ENCODE peak calls at places on chromosomes 6 and 20, in nine cellular contexts. X is esophagus muscularis mucosa; L is dorsolateral prefrontal cortex; T is cardiac muscle cell; E is IMR-90; H is effector memory CD4-positive, alpha-beta T cell; D is OCI-LY7; V is thyroid gland; Y is adrenal gland. J is an unnamed sample.

GRCh38 chr6:26543953-26544352 is 5.8 kb downstream of the HMGN4 start:
- DNase-seq in X (no peak), L (no peak), T (peak; percentile 50), E (peak; percentile 26), H (no peak), D (peak; percentile 48), V (no peak), Y (no peak), J (no peak)

GRCh38 chr6:90263653-90264052 is 33.0 kb downstream of the BACH2 start:
- DNase-seq in X (no peak), L (no peak), T (no peak), E (peak; percentile 92), H (no peak), D (no peak), V (no peak), Y (no peak), J (no peak)

GRCh38 chr20:312067-312466 is 13.3 kb upstream of the SOX12 start:
- DNase-seq in X (no peak), L (no peak), T (no peak), E (no peak), H (no peak), D (no peak), V (no peak), Y (no peak), J (no peak)

GRCh38 chr6:81876977-81877376 is 124.5 kb upstream of the TENT5A start:
- DNase-seq in X (no peak), L (no peak), T (no peak), E (peak; percentile 30), H (no peak), D (no peak), V (no peak), Y (no peak), J (no peak)

GRCh38 chr6:3280091-3280490 is 21.3 kb downstream of the PSMG4 start:
- DNase-seq in X (no peak), L (peak; percentile 23), T (no peak), E (no peak), H (no peak), D (no peak), V (no peak), Y (peak; percentile 19), J (no peak)

GRCh38 chr6:33670086-33670660 is 41.3 kb downstream of the UQCC2 start:
- DNase-seq in X (no peak), L (no peak), T (no peak), E (no peak), H (no peak), D (no peak), V (no peak), Y (no peak), J (no peak)

GRCh38 chr6:16205377-16206144 is 32.8 kb upstream of the GMPR start:
- DNase-seq in X (no peak), L (no peak), T (peak; percentile 84), E (peak; percentile 91), H (no peak), D (peak; percentile 94), V (no peak), Y (no peak), J (no peak)

GRCh38 chr6:27260836-27261375 is 13.4 kb downstream of the PRSS16 start:
- DNase-seq in X (no peak), L (no peak), T (no peak), E (no peak), H (no peak), D (no peak), V (no peak), Y (no peak), J (no peak)

GRCh38 chr6:150403458-150404245 is 34.8 kb downstream of the IYD start:
- DNase-seq in X (no peak), L (no peak), T (peak; percentile 98), E (peak; percentile 83), H (no peak), D (no peak), V (no peak), Y (peak; percentile 36), J (no peak)

GRCh38 chr20:44295995-44296394 is 15.0 kb downstream of the FITM2 start:
- DNase-seq in X (no peak), L (no peak), T (no peak), E (no peak), H (no peak), D (no peak), V (peak; percentile 93), Y (no peak), J (no peak)

GRCh38 chr6:46781478-46782378 is 11.5 kb upstream of the MEP1A start:
- DNase-seq in X (no peak), L (no peak), T (peak; percentile 76), E (peak; percentile 50), H (no peak), D (peak; percentile 72), V (peak; percentile 55), Y (peak; percentile 39), J (no peak)

GRCh38 chr6:24313133-24313476 is 44.8 kb downstream of the DCDC2 start:
- DNase-seq in X (no peak), L (no peak), T (no peak), E (no peak), H (no peak), D (no peak), V (no peak), Y (no peak), J (no peak)
- H3K27ac ChIP-seq in X (no peak overlapping the region), L (no peak overlapping the region), T (no peak overlapping the region), E (no peak overlapping the region), H (no peak overlapping the region), D (no peak overlapping the region), V (no peak overlapping the region), Y (no peak overlapping the region), J (no peak overlapping the region)

GRCh38 chr6:106530502-106530901 is 98.8 kb downstream of the RTN4IP1 start:
- DNase-seq in X (no peak), L (no peak), T (peak; percentile 48), E (peak; percentile 54), H (no peak), D (no peak), V (no peak), Y (no peak), J (no peak)
- H3K27ac ChIP-seq in X (no peak overlapping the region), L (no peak overlapping the region), T (no peak overlapping the region), E (no peak overlapping the region), H (no peak overlapping the region), D (no peak overlapping the region), V (no peak overlapping the region), Y (no peak overlapping the region), J (no peak overlapping the region)

GRCh38 chr20:62914970-62915457 is 11.3 kb downstream of the DIDO1 start:
- DNase-seq in X (no peak), L (no peak), T (peak; percentile 64), E (peak; percentile 19), H (no peak), D (no peak), V (peak; percentile 21), Y (no peak), J (peak; percentile 60)
- H3K27ac ChIP-seq in X (peak overlapping the region; percentile 39), L (no peak overlapping the region), T (no peak overlapping the region), E (no peak overlapping the region), H (peak overlapping the region; percentile 31), D (no peak overlapping the region), V (no peak overlapping the region), Y (no peak overlapping the region), J (no peak overlapping the region)

DNA sequence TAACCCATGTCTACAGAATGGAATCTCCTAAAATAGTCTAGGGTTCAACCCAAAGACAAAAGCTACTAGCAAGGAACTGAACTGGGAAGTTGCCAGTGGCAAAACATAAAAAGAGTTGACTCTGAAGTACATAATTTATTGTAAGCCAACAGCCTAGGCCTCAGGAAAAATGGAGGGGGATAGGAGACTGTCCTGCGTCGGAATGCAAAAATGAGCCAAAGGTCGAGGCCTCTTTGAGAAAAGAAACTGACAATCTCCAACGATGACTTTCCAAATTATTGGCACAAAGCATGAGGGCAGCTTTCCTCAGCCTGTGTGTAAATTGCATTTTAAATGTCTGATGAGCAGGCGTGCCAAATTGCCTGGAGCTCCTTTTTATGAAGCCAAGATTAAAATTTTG is 2.1 kb downstream of the COL12A1 start:
- DNase-seq in X (no peak), L (no peak), T (peak; percentile 65), E (peak; percentile 36), H (no peak), D (no peak), V (no peak), Y (no peak), J (no peak)
- H3K27ac ChIP-seq in X (peak overlapping the region; percentile 95), L (no peak overlapping the region), T (no peak overlapping the region), E (peak overlapping the region; percentile 89), H (no peak overlapping the region), D (no peak overlapping the region), V (peak overlapping the region; percentile 67), Y (peak overlapping the region; percentile 6), J (no peak overlapping the region)

DNA sequence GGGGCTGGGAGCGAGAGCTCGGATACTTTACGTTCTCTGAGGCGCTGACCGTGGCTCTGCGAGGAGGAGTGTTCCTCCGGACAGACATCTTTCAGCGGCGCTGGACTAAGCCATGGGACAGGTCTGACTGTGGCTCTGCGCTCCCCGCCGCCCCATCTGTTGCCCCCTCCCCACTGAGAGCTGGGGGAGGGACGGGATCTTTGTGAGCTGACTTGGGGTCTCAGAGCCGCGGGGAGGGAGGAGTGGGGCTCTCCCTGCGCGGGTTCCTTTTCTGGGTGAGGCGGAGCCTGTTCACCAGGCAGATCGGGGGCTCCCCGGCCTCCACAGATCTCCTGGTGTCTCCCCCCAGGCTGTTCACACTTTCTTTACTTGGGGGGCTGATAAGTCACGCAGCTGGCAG is 11.3 kb upstream of the GATA5 start:
- DNase-seq in X (no peak), L (no peak), T (no peak), E (no peak), H (no peak), D (no peak), V (no peak), Y (no peak), J (no peak)
- H3K27ac ChIP-seq in X (no peak overlapping the region), L (no peak overlapping the region), T (peak overlapping the region; percentile 90), E (no peak overlapping the region), H (no peak overlapping the region), D (no peak overlapping the region), V (no peak overlapping the region), Y (peak overlapping the region; percentile 35), J (no peak overlapping the region)

DNA sequence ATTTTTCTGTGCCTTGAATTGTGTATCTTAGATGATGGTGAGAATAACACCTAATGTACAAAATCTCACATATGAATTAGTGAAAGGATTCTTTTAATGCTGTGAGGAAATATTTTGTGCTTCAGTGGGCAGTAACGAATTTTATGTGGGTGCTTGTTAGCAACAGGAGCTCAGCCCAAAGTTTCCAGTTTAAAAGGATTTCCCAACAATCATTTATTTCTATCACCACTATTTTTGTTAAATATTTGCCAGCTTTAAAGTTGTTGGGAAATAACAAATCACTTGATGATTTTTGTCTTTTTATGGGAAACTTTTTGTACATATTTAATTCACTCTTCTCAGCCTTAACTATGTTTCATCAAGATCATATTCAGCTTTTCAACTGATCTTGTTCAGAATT is 111.8 kb downstream of the QKI start:
- DNase-seq in X (no peak), L (no peak), T (no peak), E (no peak), H (no peak), D (no peak), V (no peak), Y (no peak), J (no peak)
- H3K27ac ChIP-seq in X (no peak overlapping the region), L (no peak overlapping the region), T (peak overlapping the region; percentile 24), E (no peak overlapping the region), H (no peak overlapping the region), D (no peak overlapping the region), V (no peak overlapping the region), Y (no peak overlapping the region), J (no peak overlapping the region)

GRCh38 chr6:14770040-14770439 is 475.8 kb upstream of the JARID2 start:
- DNase-seq in X (no peak), L (no peak), T (no peak), E (no peak), H (no peak), D (no peak), V (no peak), Y (no peak), J (no peak)
- H3K27ac ChIP-seq in X (no peak overlapping the region), L (no peak overlapping the region), T (no peak overlapping the region), E (peak overlapping the region; percentile 44), H (no peak overlapping the region), D (no peak overlapping the region), V (no peak overlapping the region), Y (no peak overlapping the region), J (no peak overlapping the region)

GRCh38 chr20:31879143-31879987 is 8.9 kb downstream of the TTLL9 start:
- DNase-seq in X (peak; percentile 97), L (peak; percentile 95), T (peak; percentile 98), E (peak; percentile 92), H (peak; percentile 63), D (peak; percentile 66), V (peak; percentile 97), Y (peak; percentile 99), J (peak; percentile 91)
- H3K27ac ChIP-seq in X (peak overlapping the region; percentile 65), L (peak overlapping the region; percentile 78), T (peak overlapping the region; percentile 31), E (peak overlapping the region; percentile 34), H (peak overlapping the region; percentile 22), D (no peak overlapping the region), V (peak overlapping the region; percentile 56), Y (peak overlapping the region; percentile 85), J (peak overlapping the region; percentile 80)

J was measured in caudate nucleus.